ENCODE peak calls at places on chromosome 20, in nine cellular contexts. One of them, this sample, is unnamed.

GRCh38 chr20:19347943-19348456 is 135.6 kb downstream of the SLC24A3 start:
- DNase-seq in nephron progenitor cell: no peak
- DNase-seq in tibial artery: no peak
- DNase-seq in CD8-positive, alpha-beta T cell: no peak
- DNase-seq in GM12878: peak
- DNase-seq in ascending aorta: no peak
- DNase-seq in choroid plexus epithelial cell: no peak
- DNase-seq in CD14-positive monocyte: no peak
- DNase-seq in heart right ventricle: no peak
- DNase-seq in this sample: no peak

GRCh38 chr20:24543168-24543567 is 73.7 kb downstream of the SYNDIG1 start:
- DNase-seq in CD8-positive, alpha-beta T cell: no peak
- DNase-seq in choroid plexus epithelial cell: no peak
- DNase-seq in heart right ventricle: no peak
- DNase-seq in GM12878: no peak
- DNase-seq in nephron progenitor cell: no peak
- DNase-seq in tibial artery: no peak
- DNase-seq in ascending aorta: no peak
- DNase-seq in CD14-positive monocyte: no peak
- DNase-seq in this sample: no peak

GRCh38 chr20:64233725-64234124 is 21.8 kb upstream of the PCMTD2 start:
- DNase-seq in choroid plexus epithelial cell: no peak
- DNase-seq in GM12878: no peak
- DNase-seq in CD8-positive, alpha-beta T cell: no peak
- DNase-seq in nephron progenitor cell: no peak
- DNase-seq in ascending aorta: no peak
- DNase-seq in heart right ventricle: peak
- DNase-seq in CD14-positive monocyte: peak
- DNase-seq in tibial artery: no peak
- DNase-seq in this sample: no peak

GRCh38 chr20:49821850-49822249 is 9.2 kb downstream of the SLC9A8 start:
- DNase-seq in CD14-positive monocyte: no peak
- DNase-seq in GM12878: no peak
- DNase-seq in ascending aorta: no peak
- DNase-seq in choroid plexus epithelial cell: peak
- DNase-seq in heart right ventricle: no peak
- DNase-seq in nephron progenitor cell: no peak
- DNase-seq in CD8-positive, alpha-beta T cell: no peak
- DNase-seq in tibial artery: no peak
- DNase-seq in this sample: peak

GRCh38 chr20:35891375-35891774 is 62.9 kb downstream of the SCAND1 start:
- DNase-seq in tibial artery: no peak
- DNase-seq in ascending aorta: no peak
- DNase-seq in GM12878: no peak
- DNase-seq in CD8-positive, alpha-beta T cell: no peak
- DNase-seq in CD14-positive monocyte: no peak
- DNase-seq in heart right ventricle: no peak
- DNase-seq in nephron progenitor cell: no peak
- DNase-seq in choroid plexus epithelial cell: peak
- DNase-seq in this sample: no peak

GRCh38 chr20:25188218-25188617 is 7.3 kb upstream of the ENTPD6 start:
- DNase-seq in heart right ventricle: no peak
- DNase-seq in choroid plexus epithelial cell: no peak
- DNase-seq in ascending aorta: no peak
- DNase-seq in tibial artery: no peak
- DNase-seq in nephron progenitor cell: no peak
- DNase-seq in CD14-positive monocyte: no peak
- DNase-seq in CD8-positive, alpha-beta T cell: no peak
- DNase-seq in GM12878: no peak
- DNase-seq in this sample: no peak

GRCh38 chr20:11114382-11114781 is 440.6 kb upstream of the JAG1 start:
- DNase-seq in choroid plexus epithelial cell: no peak
- DNase-seq in tibial artery: no peak
- DNase-seq in GM12878: no peak
- DNase-seq in ascending aorta: no peak
- DNase-seq in nephron progenitor cell: no peak
- DNase-seq in CD8-positive, alpha-beta T cell: no peak
- DNase-seq in CD14-positive monocyte: no peak
- DNase-seq in heart right ventricle: no peak
- DNase-seq in this sample: no peak

GRCh38 chr20:57267158-57267821 is 849 bp upstream of the BMP7 start:
- DNase-seq in CD14-positive monocyte: no peak
- DNase-seq in tibial artery: no peak
- DNase-seq in nephron progenitor cell: no peak
- DNase-seq in GM12878: no peak
- DNase-seq in CD8-positive, alpha-beta T cell: no peak
- DNase-seq in ascending aorta: no peak
- DNase-seq in heart right ventricle: no peak
- DNase-seq in choroid plexus epithelial cell: no peak
- DNase-seq in this sample: no peak

GRCh38 chr20:16405254-16405653 is 168.0 kb downstream of the KIF16B start:
- DNase-seq in tibial artery: no peak
- DNase-seq in choroid plexus epithelial cell: no peak
- DNase-seq in ascending aorta: no peak
- DNase-seq in nephron progenitor cell: no peak
- DNase-seq in GM12878: no peak
- DNase-seq in CD8-positive, alpha-beta T cell: no peak
- DNase-seq in CD14-positive monocyte: no peak
- DNase-seq in heart right ventricle: no peak
- DNase-seq in this sample: no peak

GRCh38 chr20:4920655-4921054 is 80.7 kb downstream of the SLC23A2 start:
- DNase-seq in choroid plexus epithelial cell: no peak
- DNase-seq in CD8-positive, alpha-beta T cell: no peak
- DNase-seq in heart right ventricle: no peak
- DNase-seq in CD14-positive monocyte: no peak
- DNase-seq in GM12878: no peak
- DNase-seq in ascending aorta: no peak
- DNase-seq in nephron progenitor cell: no peak
- DNase-seq in tibial artery: no peak
- DNase-seq in this sample: no peak

GRCh38 chr20:4916991-4917881 is 84.1 kb downstream of the SLC23A2 start:
- DNase-seq in CD8-positive, alpha-beta T cell: no peak
- DNase-seq in ascending aorta: no peak
- DNase-seq in choroid plexus epithelial cell: peak
- DNase-seq in heart right ventricle: no peak
- DNase-seq in nephron progenitor cell: no peak
- DNase-seq in CD14-positive monocyte: no peak
- DNase-seq in tibial artery: no peak
- DNase-seq in GM12878: no peak
- DNase-seq in this sample: no peak

GRCh38 chr20:4918473-4918872 is 82.8 kb downstream of the SLC23A2 start:
- DNase-seq in CD8-positive, alpha-beta T cell: no peak
- DNase-seq in nephron progenitor cell: no peak
- DNase-seq in tibial artery: no peak
- DNase-seq in choroid plexus epithelial cell: no peak
- DNase-seq in GM12878: no peak
- DNase-seq in heart right ventricle: no peak
- DNase-seq in CD14-positive monocyte: no peak
- DNase-seq in ascending aorta: no peak
- DNase-seq in this sample: no peak

GRCh38 chr20:4920131-4920530 is 81.2 kb downstream of the SLC23A2 start:
- DNase-seq in nephron progenitor cell: no peak
- DNase-seq in heart right ventricle: no peak
- DNase-seq in CD14-positive monocyte: no peak
- DNase-seq in ascending aorta: no peak
- DNase-seq in tibial artery: no peak
- DNase-seq in choroid plexus epithelial cell: no peak
- DNase-seq in GM12878: no peak
- DNase-seq in CD8-positive, alpha-beta T cell: no peak
- DNase-seq in this sample: no peak

DNA sequence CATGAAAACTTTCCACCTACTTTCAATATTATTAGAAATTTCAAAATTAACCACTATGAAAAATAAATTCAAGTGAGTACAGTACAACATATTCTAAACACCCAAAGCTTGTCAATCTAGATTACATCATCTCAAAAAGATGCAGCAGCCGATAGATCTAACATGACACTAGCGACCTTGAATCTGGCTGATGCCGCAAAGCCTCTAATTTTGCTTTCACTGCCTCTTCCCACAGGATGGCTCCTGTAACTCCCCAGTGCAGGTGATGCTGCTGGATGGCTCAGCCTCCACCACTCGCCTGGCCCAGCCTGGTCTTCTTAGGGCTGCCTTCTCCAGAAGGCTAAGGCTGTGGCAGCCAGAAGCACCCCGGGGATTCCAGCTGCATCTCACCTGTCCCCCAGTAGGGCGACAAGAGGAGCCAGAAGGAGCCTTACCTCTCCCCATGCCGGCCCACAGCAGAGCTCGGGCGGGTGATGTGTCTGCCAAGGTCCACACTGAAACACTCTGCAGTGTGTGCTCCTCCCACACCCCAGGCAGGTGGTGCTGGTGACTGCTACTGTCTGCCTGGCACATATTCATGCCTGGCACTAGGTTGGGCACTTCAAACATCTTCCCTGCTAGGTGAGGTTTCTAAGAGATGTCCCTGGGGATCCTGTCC is 82.1 kb downstream of the SLC23A2 start:
- DNase-seq in CD8-positive, alpha-beta T cell: no peak
- DNase-seq in heart right ventricle: no peak
- DNase-seq in GM12878: no peak
- DNase-seq in tibial artery: no peak
- DNase-seq in CD14-positive monocyte: no peak
- DNase-seq in nephron progenitor cell: no peak
- DNase-seq in choroid plexus epithelial cell: no peak
- DNase-seq in ascending aorta: no peak
- DNase-seq in this sample: no peak
- TF ChIP-seq CTCF in CD8-positive, alpha-beta T cell: no peak
- TF ChIP-seq CTCF in heart right ventricle: no peak
- TF ChIP-seq CTCF in GM12878: no peak
- TF ChIP-seq CTCF in tibial artery: no peak
- TF ChIP-seq CTCF in CD14-positive monocyte: no peak
- TF ChIP-seq CTCF in nephron progenitor cell: no peak
- TF ChIP-seq CTCF in choroid plexus epithelial cell: no peak
- TF ChIP-seq CTCF in ascending aorta: no peak
- TF ChIP-seq CTCF in this sample: no peak

DNA sequence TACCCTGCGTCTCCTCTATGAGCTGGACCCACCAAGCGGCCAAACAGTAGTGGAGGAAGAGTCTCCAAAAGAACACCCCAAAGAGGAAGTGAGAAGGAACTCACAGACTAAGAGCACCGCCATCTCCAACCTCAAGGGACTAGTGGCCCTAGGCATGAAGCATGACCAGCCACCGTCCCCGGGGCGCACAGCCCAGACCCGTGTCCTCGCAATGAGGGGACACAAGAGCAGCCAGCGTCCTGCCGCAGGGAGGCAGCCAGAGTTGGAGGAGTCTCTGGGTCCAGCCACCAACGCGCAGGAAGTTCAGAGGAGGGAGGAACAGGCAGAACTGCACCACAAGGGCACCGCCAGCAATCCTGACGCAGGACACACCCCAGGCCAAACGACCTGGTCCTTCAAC is 72.6 kb downstream of the TAF4 start:
- DNase-seq in CD8-positive, alpha-beta T cell: no peak
- DNase-seq in choroid plexus epithelial cell: no peak
- DNase-seq in heart right ventricle: no peak
- DNase-seq in nephron progenitor cell: no peak
- DNase-seq in ascending aorta: no peak
- DNase-seq in CD14-positive monocyte: no peak
- DNase-seq in GM12878: no peak
- DNase-seq in tibial artery: no peak
- DNase-seq in this sample: no peak
- TF ChIP-seq CTCF in CD8-positive, alpha-beta T cell: no peak
- TF ChIP-seq CTCF in choroid plexus epithelial cell: no peak
- TF ChIP-seq CTCF in heart right ventricle: no peak
- TF ChIP-seq CTCF in nephron progenitor cell: no peak
- TF ChIP-seq CTCF in ascending aorta: no peak
- TF ChIP-seq CTCF in CD14-positive monocyte: no peak
- TF ChIP-seq CTCF in GM12878: no peak
- TF ChIP-seq CTCF in tibial artery: no peak
- TF ChIP-seq CTCF in this sample: no peak

GRCh38 chr20:44615169-44615791 is 32.9 kb downstream of the PKIG start:
- DNase-seq in CD8-positive, alpha-beta T cell: peak
- DNase-seq in GM12878: no peak
- DNase-seq in tibial artery: no peak
- DNase-seq in heart right ventricle: peak
- DNase-seq in CD14-positive monocyte: no peak
- DNase-seq in ascending aorta: no peak
- DNase-seq in choroid plexus epithelial cell: no peak
- DNase-seq in nephron progenitor cell: no peak
- DNase-seq in this sample: peak
- TF ChIP-seq CTCF in CD8-positive, alpha-beta T cell: no peak
- TF ChIP-seq CTCF in GM12878: no peak
- TF ChIP-seq CTCF in tibial artery: no peak
- TF ChIP-seq CTCF in heart right ventricle: no peak
- TF ChIP-seq CTCF in CD14-positive monocyte: no peak
- TF ChIP-seq CTCF in ascending aorta: no peak
- TF ChIP-seq CTCF in choroid plexus epithelial cell: no peak
- TF ChIP-seq CTCF in nephron progenitor cell: no peak
- TF ChIP-seq CTCF in this sample: no peak

DNA sequence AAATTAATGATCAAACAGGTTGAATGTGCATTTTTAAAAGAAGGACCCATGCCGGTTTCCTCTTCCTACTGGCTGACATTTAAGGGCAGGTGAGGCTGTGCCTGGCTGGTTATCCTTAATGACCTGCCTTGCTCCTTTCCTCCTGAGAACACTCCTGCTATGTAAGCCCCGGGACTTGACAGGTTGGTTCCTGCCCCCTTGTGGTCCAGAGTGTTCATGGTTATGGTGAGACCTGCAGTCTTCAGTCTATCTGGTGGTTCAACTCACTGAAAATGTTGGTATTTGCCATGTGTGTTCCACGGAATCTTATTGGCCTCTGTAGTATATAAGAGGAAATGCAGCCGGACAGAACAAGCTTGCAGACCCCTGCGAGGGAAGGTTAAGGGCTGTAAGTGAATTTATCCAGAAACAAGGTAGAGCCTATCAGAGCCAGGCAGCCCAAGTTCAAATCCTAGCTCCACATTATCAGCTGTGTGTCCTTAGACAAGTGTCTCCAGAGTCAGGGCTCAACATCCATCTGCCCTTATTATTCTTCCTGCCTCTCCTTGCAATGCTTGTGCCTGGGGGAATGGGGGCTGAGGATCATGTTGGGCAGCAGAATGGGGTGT is 5.2 kb upstream of the BPIFA3 start:
- DNase-seq in GM12878: no peak
- DNase-seq in nephron progenitor cell: peak
- DNase-seq in CD14-positive monocyte: no peak
- DNase-seq in CD8-positive, alpha-beta T cell: no peak
- DNase-seq in heart right ventricle: no peak
- DNase-seq in choroid plexus epithelial cell: peak
- DNase-seq in tibial artery: peak
- DNase-seq in ascending aorta: no peak
- DNase-seq in this sample: no peak
- TF ChIP-seq CTCF in GM12878: peak
- TF ChIP-seq CTCF in nephron progenitor cell: peak
- TF ChIP-seq CTCF in CD14-positive monocyte: no peak
- TF ChIP-seq CTCF in CD8-positive, alpha-beta T cell: no peak
- TF ChIP-seq CTCF in heart right ventricle: no peak
- TF ChIP-seq CTCF in choroid plexus epithelial cell: peak
- TF ChIP-seq CTCF in tibial artery: no peak
- TF ChIP-seq CTCF in ascending aorta: no peak
- TF ChIP-seq CTCF in this sample: peak

DNA sequence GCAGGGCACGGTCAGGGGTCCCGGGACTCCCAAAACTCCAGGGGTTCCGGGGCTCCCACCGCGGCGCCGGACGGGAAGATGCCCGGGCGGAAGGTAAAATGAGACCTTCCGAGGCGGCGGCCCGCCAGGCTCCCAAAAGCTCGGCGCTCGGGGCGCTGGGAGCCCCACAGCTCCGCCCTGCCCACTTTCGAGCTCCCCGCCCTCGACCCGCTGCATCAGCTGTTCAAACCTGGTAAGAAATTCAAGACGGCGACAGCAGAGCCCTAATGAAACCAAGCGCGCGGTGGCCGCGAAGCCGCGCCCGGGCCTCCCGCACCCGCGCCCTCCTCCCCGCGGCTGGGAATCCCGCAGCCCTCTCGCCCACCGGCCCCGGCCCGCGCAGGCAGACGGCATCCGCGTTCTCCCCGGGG is 369 bp downstream of the SLC4A11 start:
- DNase-seq in heart right ventricle: peak
- DNase-seq in nephron progenitor cell: peak
- DNase-seq in choroid plexus epithelial cell: peak
- DNase-seq in tibial artery: no peak
- DNase-seq in CD8-positive, alpha-beta T cell: peak
- DNase-seq in CD14-positive monocyte: no peak
- DNase-seq in ascending aorta: no peak
- DNase-seq in GM12878: no peak
- DNase-seq in this sample: peak
- TF ChIP-seq CTCF in heart right ventricle: no peak
- TF ChIP-seq CTCF in nephron progenitor cell: no peak
- TF ChIP-seq CTCF in choroid plexus epithelial cell: no peak
- TF ChIP-seq CTCF in tibial artery: no peak
- TF ChIP-seq CTCF in CD8-positive, alpha-beta T cell: no peak
- TF ChIP-seq CTCF in CD14-positive monocyte: no peak
- TF ChIP-seq CTCF in ascending aorta: no peak
- TF ChIP-seq CTCF in GM12878: no peak
- TF ChIP-seq CTCF in this sample: no peak